ENCODE peak calls at places on chromosome 7, in six cellular contexts. V is IMR-90, H is mammary epithelial cell, P is body of pancreas, L is A549, Z is cardiac muscle cell. N is an unnamed sample.

GRCh38 chr7:25852249-25852994 is 299.6 kb upstream of the NFE2L3 start:
- DNase-seq in V (no peak), H (no peak), P (no peak), L (no peak), Z (peak), N (peak)

GRCh38 chr7:2032030-2032875 is 200.5 kb downstream of the MAD1L1 start:
- DNase-seq in V (peak), H (no peak), P (no peak), L (no peak), Z (peak), N (peak)

GRCh38 chr7:91847881-91848599 is 32.5 kb downstream of the MTERF1 start:
- DNase-seq in V (no peak), H (no peak), P (no peak), L (no peak), Z (no peak), N (no peak)

GRCh38 chr7:127629268-127629854 is 11.4 kb upstream of the PAX4 start:
- DNase-seq in V (no peak), H (no peak), P (peak), L (peak), Z (no peak), N (no peak)

GRCh38 chr7:158734861-158735260 is 30.3 kb upstream of the NCAPG2 start:
- DNase-seq in V (peak), H (no peak), P (no peak), L (no peak), Z (peak), N (peak)

GRCh38 chr7:45145881-45146280 is 11.7 kb upstream of the RAMP3 start:
- DNase-seq in V (no peak), H (no peak), P (no peak), L (no peak), Z (no peak), N (no peak)

GRCh38 chr7:93430917-93431588 is 143.5 kb downstream of the CALCR start:
- DNase-seq in V (no peak), H (no peak), P (no peak), L (no peak), Z (no peak), N (no peak)

GRCh38 chr7:108716783-108717182 is 147.1 kb downstream of the DNAJB9 start:
- DNase-seq in V (peak), H (no peak), P (no peak), L (no peak), Z (peak), N (peak)

GRCh38 chr7:111903016-111903415 is 303.2 kb downstream of the DOCK4 start:
- DNase-seq in V (no peak), H (no peak), P (no peak), L (no peak), Z (no peak), N (no peak)

GRCh38 chr7:75534727-75535307 is 42.7 kb downstream of the SPDYE5 start:
- DNase-seq in V (peak), H (no peak), P (no peak), L (no peak), Z (peak), N (peak)

GRCh38 chr7:100126239-100126930 is 382 bp upstream of the MBLAC1 start:
- DNase-seq in V (no peak), H (no peak), P (no peak), L (no peak), Z (no peak), N (no peak)

GRCh38 chr7:31114593-31115343 is 62.7 kb downstream of the ADCYAP1R1 start:
- DNase-seq in V (peak), H (peak), P (no peak), L (no peak), Z (peak), N (peak)

GRCh38 chr7:128914566-128915151 is 4.2 kb upstream of the KCP start:
- DNase-seq in V (no peak), H (no peak), P (no peak), L (no peak), Z (no peak), N (no peak)

GRCh38 chr7:45718464-45719330 is 144.5 kb downstream of the ADCY1 start:
- DNase-seq in V (peak), H (no peak), P (no peak), L (no peak), Z (no peak), N (no peak)

GRCh38 chr7:105905209-105905910 is 29.0 kb upstream of the ATXN7L1 start:
- DNase-seq in V (no peak), H (no peak), P (no peak), L (no peak), Z (no peak), N (no peak)

GRCh38 chr7:81672872-81673271 is 97.0 kb downstream of the HGF start:
- DNase-seq in V (no peak), H (no peak), P (no peak), L (no peak), Z (no peak), N (no peak)

GRCh38 chr7:86280150-86280549 is 363.6 kb upstream of the GRM3 start:
- DNase-seq in V (no peak), H (no peak), P (no peak), L (no peak), Z (no peak), N (no peak)

GRCh38 chr7:82105463-82105862 is 335.6 kb upstream of the HGF start:
- DNase-seq in V (peak), H (peak), P (no peak), L (peak), Z (peak), N (peak)

GRCh38 chr7:129774871-129775694 is 163.6 kb downstream of the NRF1 start:
- DNase-seq in V (no peak), H (no peak), P (no peak), L (no peak), Z (no peak), N (no peak)

GRCh38 chr7:68155676-68156075 is 1159.0 kb downstream of the TYW1 start:
- DNase-seq in V (no peak), H (no peak), P (no peak), L (no peak), Z (no peak), N (no peak)

GRCh38 chr7:104816537-104816936 is 197.5 kb upstream of the KMT2E start:
- DNase-seq in V (no peak), H (no peak), P (no peak), L (no peak), Z (no peak), N (no peak)

GRCh38 chr7:138083859-138084258 is 7.6 kb downstream of the AKR1D1 start:
- DNase-seq in V (no peak), H (no peak), P (no peak), L (no peak), Z (no peak), N (no peak)

GRCh38 chr7:98105942-98106544 is 619 bp upstream of the LMTK2 start:
- DNase-seq in V (no peak), H (peak), P (no peak), L (no peak), Z (no peak), N (no peak)

GRCh38 chr7:131459256-131459655 is 97.2 kb downstream of the PODXL start:
- DNase-seq in V (peak), H (peak), P (no peak), L (no peak), Z (no peak), N (no peak)

GRCh38 chr7:1324028-1324900 is 91.6 kb downstream of the UNCX start:
- DNase-seq in V (no peak), H (no peak), P (no peak), L (no peak), Z (no peak), N (no peak)

GRCh38 chr7:97317575-97317974 is 200.1 kb downstream of the SDHAF3 start:
- DNase-seq in V (no peak), H (no peak), P (no peak), L (no peak), Z (no peak), N (no peak)

GRCh38 chr7:116569737-116570136 is 44.9 kb downstream of the CAV1 start:
- DNase-seq in V (peak), H (peak), P (no peak), L (no peak), Z (peak), N (peak)

GRCh38 chr7:158471716-158472115 is 115.9 kb downstream of the PTPRN2 start:
- DNase-seq in V (no peak), H (no peak), P (no peak), L (no peak), Z (no peak), N (no peak)

GRCh38 chr7:101731502-101732084 is 85.8 kb upstream of the CUX1 start:
- DNase-seq in V (no peak), H (no peak), P (no peak), L (no peak), Z (no peak), N (no peak)

GRCh38 chr7:101736077-101736476 is 81.3 kb upstream of the CUX1 start:
- DNase-seq in V (no peak), H (no peak), P (no peak), L (no peak), Z (no peak), N (no peak)

GRCh38 chr7:101728128-101728527 is 89.3 kb upstream of the CUX1 start:
- DNase-seq in V (no peak), H (no peak), P (no peak), L (no peak), Z (no peak), N (no peak)

GRCh38 chr7:101728888-101729883 is 88.2 kb upstream of the CUX1 start:
- DNase-seq in V (peak), H (no peak), P (peak), L (no peak), Z (peak), N (peak)

GRCh38 chr7:101733713-101734475 is 83.5 kb upstream of the CUX1 start:
- DNase-seq in V (peak), H (no peak), P (peak), L (no peak), Z (peak), N (peak)
- H3K4me3 ChIP-seq in V (no peak), H (no peak), P (no peak), L (no peak), Z (no peak), N (peak)

DNA sequence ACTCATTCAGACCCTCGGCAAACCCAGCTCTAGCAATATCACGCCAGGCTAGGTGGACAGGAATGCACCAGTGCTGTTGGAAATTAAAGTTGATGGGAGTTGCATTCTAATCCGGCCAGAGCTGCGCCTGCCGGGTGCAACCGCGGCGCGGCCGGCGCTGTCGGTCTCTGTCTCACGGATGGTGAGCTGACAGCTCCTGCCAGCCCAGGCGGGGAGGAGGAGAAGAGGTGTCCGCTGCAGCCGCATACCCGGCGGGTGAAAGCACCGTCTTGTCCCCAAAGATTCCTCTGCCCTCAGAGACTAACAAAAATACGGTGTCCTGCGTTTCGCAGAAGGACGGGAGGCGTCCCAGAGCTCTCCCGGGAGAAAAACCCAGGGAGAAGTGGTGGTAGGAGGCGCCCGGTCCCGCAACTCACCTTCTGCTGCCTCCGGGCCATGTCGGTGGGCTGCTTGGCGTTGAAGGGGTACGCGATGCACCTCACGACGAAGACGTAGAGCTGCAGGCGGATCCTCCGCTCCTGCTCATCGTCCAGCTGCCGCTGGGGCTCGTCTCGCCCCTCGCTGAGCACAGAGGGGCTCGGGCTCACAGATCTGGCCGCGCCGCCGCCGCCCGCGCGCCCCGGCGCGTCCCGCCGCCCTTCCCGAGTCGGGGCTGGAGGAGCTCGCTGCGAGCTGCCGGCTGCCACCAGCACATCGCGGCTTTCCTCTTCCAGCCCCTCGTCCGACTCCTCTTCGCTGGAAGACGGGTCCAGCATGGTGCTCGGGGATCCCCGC is 490 bp downstream of the CADPS2 start:
- DNase-seq in V (no peak), H (peak), P (peak), L (peak), Z (peak), N (peak)
- TF ChIP-seq CTCF in V (no peak), H (no peak), P (peak), L (no peak), Z (no peak), N (peak)

GRCh38 chr7:23410446-23411183 is 59.7 kb downstream of the IGF2BP3 start:
- DNase-seq in V (no peak), H (no peak), P (no peak), L (no peak), Z (no peak), N (no peak)
- H3K4me3 ChIP-seq in V (no peak), H (no peak), P (no peak), L (no peak), Z (no peak), N (no peak)

DNA sequence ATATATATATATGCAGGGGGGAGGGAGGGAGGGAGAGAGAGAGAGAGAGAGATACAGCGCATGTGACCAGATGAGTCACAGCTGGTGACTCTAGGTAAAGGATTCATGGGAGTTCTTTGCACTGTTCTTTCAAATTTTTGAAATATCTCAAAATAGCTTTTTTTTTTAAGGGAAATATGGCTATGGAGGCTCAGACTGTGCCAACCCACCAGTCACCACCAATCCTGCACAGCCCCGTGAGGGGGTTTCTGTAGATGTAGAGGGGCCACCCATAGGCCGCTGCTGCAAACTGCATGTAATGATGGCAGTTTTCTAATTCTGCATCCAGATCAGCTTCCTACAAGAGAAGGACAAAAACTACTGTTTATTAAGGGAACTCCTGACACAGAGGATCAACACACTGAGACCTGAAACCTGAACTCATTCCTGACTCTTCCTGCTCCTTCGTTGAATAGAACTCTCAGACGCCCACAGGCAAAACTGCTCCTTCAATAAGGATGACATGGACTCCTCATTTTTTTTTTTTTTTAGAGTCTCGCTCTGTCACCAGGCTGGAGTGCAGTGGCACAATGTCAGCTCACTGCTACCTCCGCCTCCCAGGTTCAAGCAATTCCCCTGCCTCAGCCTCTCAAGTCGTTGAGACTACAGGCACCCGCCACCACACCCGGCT is 17.3 kb downstream of the DAGLB start:
- DNase-seq in V (peak), H (no peak), P (no peak), L (no peak), Z (peak), N (peak)
- TF ChIP-seq CTCF in V (peak), H (peak), P (no peak), L (no peak), Z (peak), N (peak)

GRCh38 chr7:150381096-150381495 is 2.0 kb downstream of the ZNF775 start:
- DNase-seq in V (no peak), H (no peak), P (no peak), L (no peak), Z (no peak), N (no peak)

GRCh38 chr7:150381785-150382122 is 2.6 kb downstream of the ZNF775 start:
- DNase-seq in V (no peak), H (no peak), P (no peak), L (no peak), Z (no peak), N (no peak)

GRCh38 chr7:150379590-150380379 is 655 bp downstream of the ZNF775 start:
- DNase-seq in V (no peak), H (peak), P (no peak), L (peak), Z (no peak), N (no peak)

GRCh38 chr7:150378853-150379589 is at the start of gene ZNF775:
- DNase-seq in V (peak), H (peak), P (peak), L (peak), Z (peak), N (peak)

GRCh38 chr7:150380463-150380862 is 1.3 kb downstream of the ZNF775 start:
- DNase-seq in V (no peak), H (no peak), P (no peak), L (no peak), Z (no peak), N (no peak)
- H3K4me3 ChIP-seq in V (no peak), H (no peak), P (no peak), L (peak), Z (peak), N (peak)

DNA sequence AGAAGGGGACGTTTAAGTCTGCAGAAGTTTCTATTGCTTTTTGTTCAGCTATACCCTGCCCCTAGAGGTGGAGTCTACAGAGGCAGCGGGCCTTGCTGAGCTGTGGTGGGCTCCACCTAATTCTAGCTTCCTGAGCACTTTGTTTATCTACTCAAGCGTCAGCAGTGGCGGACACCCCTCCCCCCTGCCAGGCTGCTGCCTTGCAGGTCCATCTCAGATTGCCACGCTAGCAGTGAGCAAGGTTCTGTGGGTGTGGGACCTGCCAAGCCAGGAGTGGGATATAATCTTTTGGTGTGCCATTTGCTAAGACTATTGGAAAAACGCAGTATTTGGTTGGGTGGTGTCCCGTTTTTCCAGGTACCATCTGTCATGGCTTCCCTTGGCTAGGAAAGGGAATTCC is 147.3 kb upstream of the PRPS1L1 start:
- DNase-seq in V (no peak), H (no peak), P (no peak), L (no peak), Z (no peak), N (no peak)
- TF ChIP-seq CTCF in V (no peak), H (no peak), P (no peak), L (no peak), Z (no peak), N (no peak)

GRCh38 chr7:80312139-80312661 is 177.6 kb downstream of the GNAI1 start:
- DNase-seq in V (peak), H (peak), P (peak), L (peak), Z (peak), N (peak)
- H3K4me3 ChIP-seq in V (no peak), H (no peak), P (no peak), L (no peak), Z (no peak), N (no peak)

GRCh38 chr7:109842386-109842785 is 1248.5 kb upstream of the LRRN3 start:
- DNase-seq in V (no peak), H (no peak), P (no peak), L (no peak), Z (no peak), N (no peak)

GRCh38 chr7:109844362-109844761 is 1246.6 kb upstream of the LRRN3 start:
- DNase-seq in V (peak), H (no peak), P (peak), L (peak), Z (peak), N (peak)
- TF ChIP-seq CTCF in V (peak), H (peak), P (peak), L (peak), Z (peak), N (peak)

GRCh38 chr7:118183586-118184391 is at the start of gene LSM8:
- DNase-seq in V (peak), H (peak), P (peak), L (peak), Z (peak), N (peak)

GRCh38 chr7:118183254-118183585 is 744 bp upstream of the LSM8 start:
- DNase-seq in V (no peak), H (peak), P (no peak), L (no peak), Z (peak), N (no peak)

GRCh38 chr7:118184392-118184899 is 482 bp downstream of the LSM8 start:
- DNase-seq in V (no peak), H (peak), P (no peak), L (peak), Z (peak), N (no peak)

GRCh38 chr7:118186491-118186890 is 2.5 kb downstream of the LSM8 start:
- DNase-seq in V (no peak), H (no peak), P (no peak), L (no peak), Z (no peak), N (no peak)

DNA sequence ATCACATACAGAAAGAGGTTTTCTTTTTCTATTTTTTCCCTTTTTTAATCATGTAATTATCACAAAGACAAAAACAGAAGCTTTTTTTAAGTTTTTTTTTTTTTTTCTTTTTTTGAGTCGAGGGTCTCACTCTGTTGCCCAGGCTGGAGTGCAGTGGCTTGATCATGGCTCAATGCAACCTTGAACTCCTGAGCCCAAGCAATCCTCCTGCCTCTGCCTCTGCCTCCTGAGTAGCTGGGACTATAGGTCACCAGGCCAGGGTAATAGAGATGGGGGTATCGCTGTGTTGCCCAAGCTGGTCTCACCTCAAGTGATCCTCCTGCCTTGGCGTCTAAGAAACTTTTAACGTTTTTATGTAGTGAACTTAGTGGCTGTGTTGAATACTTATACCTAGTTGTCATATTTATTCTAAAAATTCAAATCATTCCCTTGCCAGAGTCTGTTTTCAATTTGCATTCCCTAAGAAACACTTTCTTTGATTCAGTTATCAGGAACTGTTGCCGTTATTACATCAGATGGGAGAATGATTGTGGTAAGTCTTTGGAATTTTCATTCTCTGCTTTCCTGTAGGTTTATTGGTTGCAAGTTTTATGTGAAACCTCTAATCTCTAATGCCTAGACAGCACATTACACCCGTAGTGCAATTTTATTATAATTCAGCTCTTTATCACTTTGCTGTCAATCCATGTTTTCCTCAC is 1.3 kb downstream of the LSM8 start:
- DNase-seq in V (peak), H (no peak), P (no peak), L (no peak), Z (peak), N (peak)
- H3K4me3 ChIP-seq in V (peak), H (peak), P (no peak), L (peak), Z (peak), N (peak)

GRCh38 chr7:56051339-56052191 is at the start of the genes CCT6A and PSPH:
- DNase-seq in V (peak), H (peak), P (peak), L (peak), Z (peak), N (peak)
- TF ChIP-seq CTCF in V (no peak), H (no peak), P (no peak), L (no peak), Z (no peak), N (no peak)

N was measured in cardiac fibroblast.